ENCODE peak calls at places on chromosome 19, in nine cellular contexts. B, Y, E, H, K, Z, A, J and I are unnamed samples.

GRCh38 chr19:47608908-47609879 is at the start of gene BICRA:
- DNase-seq in B (peak), Y (peak), E (peak), H (peak), K (peak), Z (peak), A (no peak), J (no peak), I (peak)

GRCh38 chr19:30070198-30070969 is 128.3 kb downstream of the URI1 start:
- DNase-seq in B (peak), Y (no peak), E (peak), H (peak), K (no peak), Z (no peak), A (peak), J (no peak), I (peak)

GRCh38 chr19:23259961-23260360 is 9.8 kb upstream of the ZNF724 start:
- DNase-seq in B (no peak), Y (no peak), E (no peak), H (no peak), K (no peak), Z (no peak), A (no peak), J (no peak), I (no peak)

GRCh38 chr19:29795882-29796523 is 15.8 kb upstream of the CCNE1 start:
- DNase-seq in B (no peak), Y (no peak), E (no peak), H (no peak), K (no peak), Z (no peak), A (no peak), J (no peak), I (no peak)

GRCh38 chr19:33404916-33405315 is 31.4 kb downstream of the CEBPG start:
- DNase-seq in B (no peak), Y (no peak), E (peak), H (no peak), K (no peak), Z (no peak), A (peak), J (no peak), I (no peak)

GRCh38 chr19:30215248-30215647 is 156.9 kb upstream of the ZNF536 start:
- DNase-seq in B (no peak), Y (no peak), E (no peak), H (no peak), K (no peak), Z (no peak), A (no peak), J (no peak), I (no peak)

GRCh38 chr19:10000171-10000826 is 10.0 kb downstream of the COL5A3 start:
- DNase-seq in B (peak), Y (peak), E (no peak), H (peak), K (peak), Z (peak), A (no peak), J (no peak), I (no peak)

GRCh38 chr19:22935151-22935550 is 67.8 kb downstream of the ZNF728 start:
- DNase-seq in B (no peak), Y (no peak), E (no peak), H (no peak), K (no peak), Z (no peak), A (no peak), J (no peak), I (no peak)

GRCh38 chr19:16914421-16914820 is 25.6 kb downstream of the F2RL3 start:
- DNase-seq in B (no peak), Y (no peak), E (no peak), H (no peak), K (no peak), Z (no peak), A (no peak), J (no peak), I (no peak)

GRCh38 chr19:38686530-38686888 is 39.1 kb downstream of the ACTN4 start:
- DNase-seq in B (no peak), Y (no peak), E (no peak), H (no peak), K (no peak), Z (no peak), A (no peak), J (no peak), I (no peak)

GRCh38 chr19:10517361-10517759 is at the start of gene S1PR5:
- DNase-seq in B (no peak), Y (peak), E (no peak), H (peak), K (peak), Z (peak), A (no peak), J (no peak), I (no peak)

GRCh38 chr19:17339088-17339741 is 1.9 kb downstream of the GTPBP3 start:
- DNase-seq in B (no peak), Y (peak), E (no peak), H (no peak), K (no peak), Z (peak), A (peak), J (no peak), I (no peak)

GRCh38 chr19:3045885-3046603 is 16.3 kb downstream of the TLE5 start:
- DNase-seq in B (no peak), Y (no peak), E (no peak), H (no peak), K (no peak), Z (no peak), A (no peak), J (no peak), I (no peak)

GRCh38 chr19:50821248-50821612 is 2.4 kb downstream of the KLK1 start:
- DNase-seq in B (no peak), Y (no peak), E (no peak), H (no peak), K (no peak), Z (no peak), A (no peak), J (no peak), I (no peak)
- TF ChIP-seq CTCF in B (no peak), Y (no peak), E (no peak), H (no peak), K (no peak), Z (no peak), A (no peak), J (no peak), I (no peak)

DNA sequence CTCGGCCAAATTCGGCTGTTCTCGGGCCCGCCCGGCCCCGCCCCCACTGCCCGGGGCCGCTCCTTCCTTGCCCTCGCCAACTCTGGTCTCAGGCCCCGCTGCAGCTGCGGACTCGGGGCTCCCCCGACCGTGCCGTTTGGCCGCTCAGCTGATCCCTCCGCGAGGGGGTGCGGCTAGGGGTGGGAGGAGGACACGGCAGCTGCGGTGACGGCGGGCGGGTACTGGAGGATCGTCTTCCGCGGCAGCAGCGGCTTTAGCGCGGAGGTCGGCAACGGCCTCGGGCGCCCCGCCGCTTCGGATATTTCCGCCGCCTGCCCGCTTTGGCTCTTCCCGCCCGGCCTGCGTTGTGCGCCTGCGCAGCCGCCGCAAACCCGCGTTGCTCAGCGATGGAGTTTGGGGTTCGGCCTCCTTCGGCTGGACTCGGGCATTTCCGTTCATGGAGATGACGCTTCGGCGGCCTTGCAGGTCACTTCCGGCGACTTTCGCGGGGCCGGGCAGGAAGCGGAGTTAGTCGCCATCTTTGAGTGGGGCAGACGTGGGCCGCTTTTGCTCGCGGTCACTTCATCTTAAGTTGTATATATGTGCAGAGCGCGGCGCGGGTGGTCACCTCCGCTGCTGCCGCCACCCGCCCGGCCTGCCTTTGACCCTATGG is 338 bp upstream of the UBE2M start:
- DNase-seq in B (peak), Y (peak), E (peak), H (peak), K (peak), Z (peak), A (peak), J (peak), I (peak)
- TF ChIP-seq CTCF in B (no peak), Y (no peak), E (no peak), H (no peak), K (no peak), Z (no peak), A (no peak), J (no peak), I (no peak)

GRCh38 chr19:43501661-43502418 is 2.7 kb downstream of the PHLDB3 start:
- DNase-seq in B (no peak), Y (peak), E (no peak), H (no peak), K (no peak), Z (no peak), A (no peak), J (no peak), I (no peak)

GRCh38 chr19:43505186-43505456 is 575 bp upstream of the PHLDB3 start:
- DNase-seq in B (no peak), Y (no peak), E (no peak), H (no peak), K (no peak), Z (no peak), A (no peak), J (no peak), I (no peak)

GRCh38 chr19:43502419-43502976 is 2.0 kb downstream of the PHLDB3 start:
- DNase-seq in B (no peak), Y (no peak), E (no peak), H (no peak), K (no peak), Z (no peak), A (no peak), J (no peak), I (no peak)

GRCh38 chr19:43504426-43505185 is at the start of gene PHLDB3:
- DNase-seq in B (peak), Y (peak), E (peak), H (peak), K (peak), Z (no peak), A (no peak), J (no peak), I (peak)

GRCh38 chr19:43503501-43504425 is 783 bp downstream of the PHLDB3 start:
- DNase-seq in B (peak), Y (peak), E (peak), H (peak), K (peak), Z (peak), A (peak), J (no peak), I (peak)
- TF ChIP-seq CTCF in B (no peak), Y (no peak), E (no peak), H (no peak), K (peak), Z (peak), A (peak), J (no peak), I (no peak)

DNA sequence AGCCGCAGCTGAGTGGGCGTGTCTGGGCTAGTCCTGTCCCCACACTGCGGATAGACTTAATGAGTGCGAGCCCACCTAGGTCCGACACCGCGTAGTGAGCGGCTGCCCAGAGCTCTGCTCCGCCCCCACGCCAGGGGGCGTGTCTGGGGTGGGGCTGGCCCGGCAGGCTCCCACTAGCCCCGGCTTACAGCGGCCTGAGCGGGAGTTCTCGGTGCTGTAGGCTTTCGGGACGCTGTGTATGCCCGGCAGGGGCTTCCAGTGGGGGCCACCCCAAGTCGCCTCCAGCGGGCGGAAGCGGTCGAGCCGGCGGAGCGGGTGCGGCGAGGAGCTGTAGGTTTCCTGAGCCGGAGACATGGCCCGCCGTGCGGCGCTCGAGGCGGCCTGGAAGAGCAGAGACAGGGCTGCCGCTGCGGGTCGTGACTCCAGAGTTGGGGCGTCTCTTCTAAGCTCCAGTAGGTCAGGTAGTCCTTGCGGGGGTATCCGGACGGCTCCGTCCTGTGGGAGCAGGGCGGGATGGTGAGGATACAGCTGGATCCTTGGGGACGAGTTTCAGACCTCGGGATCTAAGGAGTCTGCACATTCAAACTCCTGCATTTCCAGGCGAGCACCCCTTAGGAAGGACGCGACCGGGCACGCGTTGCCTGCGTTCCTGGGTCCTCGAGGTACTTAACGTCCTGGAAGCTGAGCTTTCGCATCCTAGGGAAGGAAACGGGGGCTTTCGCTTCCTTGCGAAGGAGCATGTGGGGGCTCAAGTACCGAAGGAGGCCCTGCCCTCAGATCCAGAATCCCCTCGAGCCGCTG is 1.2 kb downstream of the CGB7 start:
- DNase-seq in B (peak), Y (peak), E (no peak), H (peak), K (peak), Z (peak), A (peak), J (no peak), I (peak)
- TF ChIP-seq CTCF in B (peak), Y (peak), E (no peak), H (no peak), K (peak), Z (peak), A (no peak), J (peak), I (peak)

GRCh38 chr19:28705008-28705407 is 507.9 kb downstream of the UQCRFS1 start:
- DNase-seq in B (no peak), Y (no peak), E (no peak), H (no peak), K (no peak), Z (peak), A (no peak), J (no peak), I (no peak)
- TF ChIP-seq CTCF in B (no peak), Y (peak), E (no peak), H (no peak), K (no peak), Z (no peak), A (peak), J (peak), I (peak)

GRCh38 chr19:58516964-58517833 is 2.4 kb downstream of the ZBTB45 start:
- DNase-seq in B (no peak), Y (no peak), E (no peak), H (no peak), K (no peak), Z (no peak), A (no peak), J (no peak), I (no peak)
- TF ChIP-seq CTCF in B (no peak), Y (no peak), E (no peak), H (no peak), K (no peak), Z (peak), A (no peak), J (no peak), I (no peak)

GRCh38 chr19:35309481-35310279 is 17.7 kb downstream of the MAG start:
- DNase-seq in B (no peak), Y (peak), E (no peak), H (peak), K (no peak), Z (no peak), A (no peak), J (no peak), I (no peak)

GRCh38 chr19:35304036-35304435 is 12.1 kb downstream of the MAG start:
- DNase-seq in B (no peak), Y (no peak), E (no peak), H (no peak), K (no peak), Z (no peak), A (no peak), J (no peak), I (no peak)

GRCh38 chr19:35307990-35308389 is 16.0 kb downstream of the MAG start:
- DNase-seq in B (no peak), Y (no peak), E (no peak), H (no peak), K (no peak), Z (no peak), A (no peak), J (no peak), I (no peak)

GRCh38 chr19:35305181-35305580 is 13.2 kb downstream of the MAG start:
- DNase-seq in B (no peak), Y (no peak), E (no peak), H (no peak), K (no peak), Z (no peak), A (no peak), J (no peak), I (no peak)

GRCh38 chr19:35306473-35307246 is 14.7 kb downstream of the MAG start:
- DNase-seq in B (no peak), Y (no peak), E (no peak), H (no peak), K (no peak), Z (peak), A (no peak), J (no peak), I (no peak)
- TF ChIP-seq CTCF in B (no peak), Y (peak), E (no peak), H (no peak), K (no peak), Z (peak), A (peak), J (no peak), I (peak)

GRCh38 chr19:55802281-55802680 is 29.5 kb downstream of the NLRP11 start:
- DNase-seq in B (no peak), Y (no peak), E (no peak), H (no peak), K (no peak), Z (no peak), A (no peak), J (no peak), I (no peak)
- TF ChIP-seq CTCF in B (no peak), Y (no peak), E (no peak), H (no peak), K (no peak), Z (no peak), A (no peak), J (no peak), I (no peak)